ENCODE peak calls at places on chromosomes 13 and 19, in five cellular contexts. One of them, this sample, is unnamed.

GRCh38 chr19:42303101-42303464 is 659 bp upstream of the PAFAH1B3 start:
- DNase-seq in astrocyte of the cerebellum: no peak
- DNase-seq in IMR-90: no peak
- DNase-seq in psoas muscle: no peak
- DNase-seq in omental fat pad: no peak
- DNase-seq in this sample: no peak

GRCh38 chr13:107296804-107297203 is 728.9 kb upstream of the ARGLU1 start:
- DNase-seq in astrocyte of the cerebellum: no peak
- DNase-seq in psoas muscle: no peak
- DNase-seq in IMR-90: peak
- DNase-seq in omental fat pad: no peak
- DNase-seq in this sample: no peak

GRCh38 chr13:113547248-113547971 is 37.1 kb upstream of the TFDP1 start:
- DNase-seq in IMR-90: peak
- DNase-seq in omental fat pad: no peak
- DNase-seq in astrocyte of the cerebellum: peak
- DNase-seq in psoas muscle: no peak
- DNase-seq in this sample: no peak

GRCh38 chr19:28028881-28029280 is 1184.1 kb downstream of the UQCRFS1 start:
- DNase-seq in omental fat pad: no peak
- DNase-seq in astrocyte of the cerebellum: no peak
- DNase-seq in psoas muscle: no peak
- DNase-seq in IMR-90: no peak
- DNase-seq in this sample: no peak

GRCh38 chr19:55809381-55810058 is 22.3 kb downstream of the NLRP11 start:
- DNase-seq in omental fat pad: no peak
- DNase-seq in psoas muscle: peak
- DNase-seq in astrocyte of the cerebellum: no peak
- DNase-seq in IMR-90: peak
- DNase-seq in this sample: no peak

GRCh38 chr19:53808710-53809125 is 15.4 kb downstream of the NLRP12 start:
- DNase-seq in omental fat pad: no peak
- DNase-seq in astrocyte of the cerebellum: peak
- DNase-seq in IMR-90: peak
- DNase-seq in psoas muscle: no peak
- DNase-seq in this sample: no peak

GRCh38 chr19:1131718-1132552 is 28.1 kb downstream of the GPX4 start:
- DNase-seq in IMR-90: peak
- DNase-seq in psoas muscle: peak
- DNase-seq in omental fat pad: peak
- DNase-seq in astrocyte of the cerebellum: peak
- DNase-seq in this sample: peak

GRCh38 chr13:91632071-91632470 is 233.7 kb downstream of the GPC5 start:
- DNase-seq in astrocyte of the cerebellum: no peak
- DNase-seq in omental fat pad: no peak
- DNase-seq in IMR-90: peak
- DNase-seq in psoas muscle: no peak
- DNase-seq in this sample: no peak

GRCh38 chr19:10797078-10797477 is 38.9 kb downstream of the TMED1 start:
- DNase-seq in IMR-90: no peak
- DNase-seq in astrocyte of the cerebellum: no peak
- DNase-seq in omental fat pad: no peak
- DNase-seq in psoas muscle: no peak
- DNase-seq in this sample: no peak

GRCh38 chr19:496333-496634 is at the start of gene MADCAM1:
- DNase-seq in omental fat pad: no peak
- DNase-seq in IMR-90: no peak
- DNase-seq in astrocyte of the cerebellum: no peak
- DNase-seq in psoas muscle: peak
- DNase-seq in this sample: no peak

GRCh38 chr19:13098291-13099072 is 4.2 kb downstream of the LYL1 start:
- DNase-seq in IMR-90: no peak
- DNase-seq in omental fat pad: no peak
- DNase-seq in psoas muscle: no peak
- DNase-seq in astrocyte of the cerebellum: no peak
- DNase-seq in this sample: no peak

GRCh38 chr13:102897371-102898138 is 51.7 kb downstream of the ERCC5 start:
- DNase-seq in astrocyte of the cerebellum: no peak
- DNase-seq in IMR-90: no peak
- DNase-seq in omental fat pad: no peak
- DNase-seq in psoas muscle: peak
- DNase-seq in this sample: no peak

GRCh38 chr13:94121686-94122085 is 357.8 kb downstream of the DCT start:
- DNase-seq in IMR-90: peak
- DNase-seq in omental fat pad: no peak
- DNase-seq in psoas muscle: no peak
- DNase-seq in astrocyte of the cerebellum: peak
- DNase-seq in this sample: peak

GRCh38 chr13:50340566-50341287 is 325.5 kb downstream of the KCNRG start:
- DNase-seq in omental fat pad: no peak
- DNase-seq in IMR-90: no peak
- DNase-seq in psoas muscle: peak
- DNase-seq in astrocyte of the cerebellum: no peak
- DNase-seq in this sample: no peak

GRCh38 chr13:72963762-72964161 is 95.0 kb upstream of the KLF5 start:
- DNase-seq in omental fat pad: no peak
- DNase-seq in astrocyte of the cerebellum: no peak
- DNase-seq in psoas muscle: no peak
- DNase-seq in IMR-90: no peak
- DNase-seq in this sample: no peak

GRCh38 chr19:4345656-4346383 is 2.5 kb downstream of the MPND start:
- DNase-seq in IMR-90: no peak
- DNase-seq in psoas muscle: no peak
- DNase-seq in astrocyte of the cerebellum: no peak
- DNase-seq in omental fat pad: no peak
- DNase-seq in this sample: no peak

GRCh38 chr19:17766543-17767131 is 15.4 kb downstream of the FCHO1 start:
- DNase-seq in omental fat pad: peak
- DNase-seq in IMR-90: peak
- DNase-seq in psoas muscle: peak
- DNase-seq in astrocyte of the cerebellum: peak
- DNase-seq in this sample: peak

GRCh38 chr13:50684366-50684765 is 159.1 kb downstream of the DLEU7 start:
- DNase-seq in IMR-90: no peak
- DNase-seq in astrocyte of the cerebellum: no peak
- DNase-seq in omental fat pad: no peak
- DNase-seq in psoas muscle: no peak
- DNase-seq in this sample: no peak

GRCh38 chr13:104984296-104984818 is 1551.1 kb downstream of the EFNB2 start:
- DNase-seq in omental fat pad: no peak
- DNase-seq in IMR-90: peak
- DNase-seq in psoas muscle: peak
- DNase-seq in astrocyte of the cerebellum: peak
- DNase-seq in this sample: no peak

GRCh38 chr13:70203661-70204229 is 95.5 kb upstream of the KLHL1 start:
- DNase-seq in psoas muscle: no peak
- DNase-seq in IMR-90: no peak
- DNase-seq in omental fat pad: no peak
- DNase-seq in astrocyte of the cerebellum: no peak
- DNase-seq in this sample: no peak

GRCh38 chr19:47598407-47599349 is 10.3 kb upstream of the BICRA start:
- DNase-seq in IMR-90: peak
- DNase-seq in omental fat pad: no peak
- DNase-seq in psoas muscle: peak
- DNase-seq in astrocyte of the cerebellum: peak
- DNase-seq in this sample: peak

GRCh38 chr19:797528-798414 is 519 bp downstream of the PTBP1 start:
- DNase-seq in psoas muscle: peak
- DNase-seq in IMR-90: peak
- DNase-seq in astrocyte of the cerebellum: peak
- DNase-seq in omental fat pad: no peak
- DNase-seq in this sample: peak

GRCh38 chr13:40476175-40476958 is 190.1 kb downstream of the FOXO1 start:
- DNase-seq in astrocyte of the cerebellum: no peak
- DNase-seq in psoas muscle: no peak
- DNase-seq in IMR-90: no peak
- DNase-seq in omental fat pad: no peak
- DNase-seq in this sample: no peak

GRCh38 chr13:61695147-61695546 is 279.5 kb upstream of the PCDH20 start:
- DNase-seq in omental fat pad: no peak
- DNase-seq in psoas muscle: no peak
- DNase-seq in IMR-90: no peak
- DNase-seq in astrocyte of the cerebellum: no peak
- DNase-seq in this sample: no peak

GRCh38 chr19:37470216-37470615 is 1.1 kb downstream of the ZNF570 start:
- DNase-seq in psoas muscle: no peak
- DNase-seq in IMR-90: no peak
- DNase-seq in omental fat pad: no peak
- DNase-seq in astrocyte of the cerebellum: no peak
- DNase-seq in this sample: no peak

GRCh38 chr13:41306271-41307150 is 4.6 kb upstream of the NAA16 start:
- DNase-seq in omental fat pad: no peak
- DNase-seq in astrocyte of the cerebellum: no peak
- DNase-seq in psoas muscle: no peak
- DNase-seq in IMR-90: peak
- DNase-seq in this sample: no peak

This sample was measured in AG04450.